ENCODE peak calls at places on chromosomes 16 and 17, in seven cellular contexts. Z, C, J, M, K, X and Y are unnamed samples.

GRCh38 chr16:21614896-21615295 is 15.5 kb downstream of the METTL9 start:
- DNase-seq in J (no peak), K (no peak), X (no peak), M (no peak), Z (no peak), C (no peak), Y (no peak)

GRCh38 chr17:11737290-11737679 is 139.0 kb downstream of the DNAH9 start:
- DNase-seq in Z (no peak), X (no peak), J (no peak), M (no peak), K (no peak), C (no peak), Y (no peak)

GRCh38 chr16:66486773-66487579 is 59.9 kb downstream of the BEAN1 start:
- DNase-seq in X (peak), M (peak), C (no peak), K (no peak), Z (peak), J (peak), Y (peak)

GRCh38 chr17:28384281-28385036 is 13.0 kb downstream of the SARM1 start:
- DNase-seq in C (peak), M (no peak), K (peak), X (no peak), J (no peak), Z (no peak), Y (peak)

GRCh38 chr17:7234100-7235012 is at the start of gene DVL2:
- DNase-seq in X (peak), M (peak), J (peak), Z (peak), C (peak), K (peak), Y (peak)

GRCh38 chr17:74391771-74392170 is 24.5 kb downstream of the GPR142 start:
- DNase-seq in M (no peak), K (no peak), J (no peak), Z (no peak), X (no peak), C (no peak), Y (no peak)

GRCh38 chr17:13395872-13396271 is 205.9 kb downstream of the HS3ST3A1 start:
- DNase-seq in Z (peak), X (no peak), J (no peak), C (no peak), M (no peak), K (no peak), Y (no peak)

GRCh38 chr17:38569701-38570512 is 35.8 kb downstream of the SRCIN1 start:
- DNase-seq in C (no peak), M (no peak), X (no peak), Z (no peak), K (no peak), J (no peak), Y (no peak)

GRCh38 chr17:1275962-1276736 is 3.3 kb upstream of the TRARG1 start:
- DNase-seq in K (peak), C (peak), J (peak), M (peak), X (peak), Z (no peak), Y (peak)

GRCh38 chr17:31008374-31009035 is 37.7 kb downstream of the RNF135 start:
- DNase-seq in C (peak), K (peak), Z (no peak), X (peak), M (peak), J (no peak), Y (peak)

GRCh38 chr17:50950002-50950877 is 84.1 kb upstream of the TOB1 start:
- DNase-seq in J (peak), X (peak), M (peak), K (peak), Z (peak), C (peak), Y (peak)

GRCh38 chr17:50169121-50169764 is 3.4 kb downstream of the SGCA start:
- DNase-seq in C (peak), M (peak), K (peak), J (peak), Z (no peak), X (peak), Y (no peak)

GRCh38 chr17:82098939-82099765 is 1.1 kb upstream of the FASN start:
- DNase-seq in Z (no peak), X (no peak), M (no peak), J (no peak), C (peak), K (peak), Y (no peak)